ENCODE peak calls at places on chromosome 10, in seven cellular contexts. A, J, K, U, H, B and P are unnamed samples.

GRCh38 chr10:131421381-131421780 is 109.9 kb upstream of the TCERG1L start:
- DNase-seq in A (no peak), J (no peak), K (no peak), U (no peak), H (no peak), B (no peak), P (no peak)

GRCh38 chr10:6254200-6254599 is 51.5 kb downstream of the PFKFB3 start:
- DNase-seq in A (no peak), J (no peak), K (no peak), U (no peak), H (no peak), B (no peak), P (peak; percentile 40)

GRCh38 chr10:71159892-71160291 is 52.5 kb upstream of the UNC5B start:
- DNase-seq in A (no peak), J (no peak), K (no peak), U (no peak), H (no peak), B (no peak), P (no peak)

GRCh38 chr10:81136261-81136660 is 598.6 kb downstream of the SH2D4B start:
- DNase-seq in A (no peak), J (no peak), K (no peak), U (no peak), H (no peak), B (no peak), P (no peak)

GRCh38 chr10:91681361-91682276 is 48.7 kb upstream of the PPP1R3C start:
- DNase-seq in A (no peak), J (peak; percentile 45), K (no peak), U (no peak), H (no peak), B (no peak), P (no peak)

GRCh38 chr10:112227331-112227961 is 43.9 kb upstream of the GPAM start:
- DNase-seq in A (no peak), J (no peak), K (no peak), U (no peak), H (no peak), B (no peak), P (no peak)

GRCh38 chr10:73854310-73854709 is 20.0 kb downstream of the CAMK2G start:
- DNase-seq in A (peak; percentile 32), J (no peak), K (no peak), U (no peak), H (no peak), B (no peak), P (no peak)

GRCh38 chr10:34168429-34168828 is 646.7 kb downstream of the PARD3 start:
- DNase-seq in A (no peak), J (no peak), K (no peak), U (no peak), H (no peak), B (no peak), P (no peak)

GRCh38 chr10:102004376-102004775 is 51.6 kb downstream of the ARMH3 start:
- DNase-seq in A (no peak), J (no peak), K (no peak), U (no peak), H (no peak), B (no peak), P (no peak)

GRCh38 chr10:8453587-8453986 is 399.1 kb downstream of the GATA3 start:
- DNase-seq in A (no peak), J (no peak), K (no peak), U (no peak), H (peak; percentile 37), B (peak; percentile 25), P (peak; percentile 65)

GRCh38 chr10:98314577-98315284 is 46.7 kb upstream of the LOXL4 start:
- DNase-seq in A (no peak), J (no peak), K (no peak), U (no peak), H (no peak), B (peak; percentile 48), P (no peak)

GRCh38 chr10:5565671-5566581 is 41.2 kb downstream of the CALML3 start:
- DNase-seq in A (peak; percentile 5), J (no peak), K (no peak), U (no peak), H (no peak), B (no peak), P (peak; percentile 58)

GRCh38 chr10:14349081-14349480 is 18.4 kb upstream of the FRMD4A start:
- DNase-seq in A (no peak), J (no peak), K (no peak), U (no peak), H (no peak), B (no peak), P (no peak)

GRCh38 chr10:121187375-121187774 is 336.2 kb downstream of the WDR11 start:
- DNase-seq in A (no peak), J (no peak), K (no peak), U (no peak), H (no peak), B (no peak), P (no peak)

GRCh38 chr10:34254596-34254995 is 560.5 kb downstream of the PARD3 start:
- DNase-seq in A (peak; percentile 21), J (peak; percentile 28), K (peak; percentile 12), U (no peak), H (no peak), B (peak; percentile 89), P (no peak)

GRCh38 chr10:18312385-18313145 is 172.3 kb downstream of the CACNB2 start:
- DNase-seq in A (no peak), J (peak; percentile 64), K (no peak), U (no peak), H (no peak), B (peak; percentile 38), P (no peak)

GRCh38 chr10:123608047-123608446 is 58.1 kb upstream of the GPR26 start:
- DNase-seq in A (no peak), J (no peak), K (no peak), U (no peak), H (no peak), B (no peak), P (no peak)

GRCh38 chr10:14605231-14605925 is 169.3 kb downstream of the FAM107B start:
- DNase-seq in A (no peak), J (no peak), K (peak; percentile 87), U (no peak), H (no peak), B (peak; percentile 75), P (no peak)

GRCh38 chr10:114967071-114967470 is 29.1 kb downstream of the TRUB1 start:
- DNase-seq in A (no peak), J (no peak), K (no peak), U (no peak), H (no peak), B (no peak), P (no peak)

GRCh38 chr10:35533565-35533964 is 71.6 kb upstream of the GJD4 start:
- DNase-seq in A (no peak), J (peak; percentile 8), K (no peak), U (no peak), H (no peak), B (no peak), P (no peak)
- TF ChIP-seq EP300 in A (no peak), J (peak; percentile 21), K (no peak), U (no peak), H (no peak), B (no peak), P (no peak)

GRCh38 chr10:99522078-99522479 is 10.7 kb upstream of the NKX2-3 start:
- DNase-seq in A (peak; percentile 13), J (peak; percentile 22), K (no peak), U (no peak), H (peak; percentile 77), B (no peak), P (peak; percentile 75)

GRCh38 chr10:99521474-99522077 is 11.2 kb upstream of the NKX2-3 start:
- DNase-seq in A (no peak), J (peak; percentile 16), K (no peak), U (no peak), H (peak; percentile 75), B (no peak), P (peak; percentile 68)

GRCh38 chr10:99524050-99524666 is 8.6 kb upstream of the NKX2-3 start:
- DNase-seq in A (no peak), J (no peak), K (no peak), U (no peak), H (no peak), B (no peak), P (no peak)

GRCh38 chr10:99523251-99523773 is 9.4 kb upstream of the NKX2-3 start:
- DNase-seq in A (peak; percentile 26), J (peak; percentile 36), K (no peak), U (no peak), H (no peak), B (no peak), P (peak; percentile 86)

DNA sequence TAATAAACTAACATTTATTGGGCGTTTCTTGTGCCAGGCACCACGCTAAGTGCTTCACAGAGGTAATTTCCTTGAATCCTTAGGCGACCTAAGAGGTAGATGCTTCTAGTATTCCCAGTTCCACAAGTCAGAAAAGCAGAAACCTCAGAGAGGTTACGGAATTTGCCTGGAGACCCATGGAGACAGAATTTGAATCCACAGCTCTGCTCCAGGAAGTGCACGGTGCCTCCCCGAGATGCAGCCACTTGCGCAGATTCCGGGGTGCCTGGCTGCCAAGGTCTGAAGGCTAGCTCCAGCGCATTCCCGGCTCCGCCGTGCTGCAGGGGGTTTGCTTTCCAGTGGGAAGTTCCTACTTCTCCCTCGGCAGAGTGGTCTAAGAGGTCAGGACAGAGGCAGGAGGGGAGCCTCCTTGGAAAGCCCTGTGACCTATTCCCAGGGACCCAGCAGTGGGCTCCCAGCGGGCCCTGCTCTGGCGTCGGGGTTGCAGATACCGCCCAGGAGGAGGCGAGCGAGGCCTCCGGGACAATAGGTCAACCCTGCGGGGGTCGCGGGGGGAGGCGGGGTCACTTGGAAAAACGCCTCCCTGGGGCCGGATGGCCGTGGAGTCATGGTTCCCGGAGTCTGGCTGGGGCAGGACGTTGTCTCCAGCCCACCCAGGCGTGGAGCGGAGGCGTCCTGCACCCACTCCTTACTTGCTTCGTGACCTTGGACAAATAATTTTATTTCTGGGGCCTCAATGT is 10.1 kb upstream of the NKX2-3 start:
- DNase-seq in A (peak; percentile 18), J (peak; percentile 36), K (no peak), U (no peak), H (peak; percentile 72), B (no peak), P (peak; percentile 74)
- H3K4me1 ChIP-seq in A (peaks cover 26% of the 10 kb centered on the region), J (no peaks in the 10 kb centered on the region), K (no peaks in the 10 kb centered on the region), U (peaks cover 15% of the 10 kb centered on the region), H (peaks cover 18% of the 10 kb centered on the region), B (no peaks in the 10 kb centered on the region), P (peaks cover 82% of the 10 kb centered on the region)

GRCh38 chr10:116891208-116891607 is 41.9 kb downstream of the ENO4 start:
- DNase-seq in A (peak; percentile 67), J (peak; percentile 74), K (no peak), U (no peak), H (no peak), B (no peak), P (no peak)
- TF ChIP-seq EP300 in A (no peak), J (peak; percentile 80), K (no peak), U (no peak), H (no peak), B (no peak), P (no peak)

GRCh38 chr10:62049815-62050626 is 148.5 kb downstream of the ARID5B start:
- DNase-seq in A (no peak), J (no peak), K (no peak), U (no peak), H (no peak), B (no peak), P (no peak)

GRCh38 chr10:62048919-62049636 is 147.6 kb downstream of the ARID5B start:
- DNase-seq in A (peak; percentile 79), J (peak; percentile 41), K (no peak), U (peak; percentile 59), H (no peak), B (peak; percentile 82), P (peak; percentile 96)

GRCh38 chr10:62052276-62052675 is 150.8 kb downstream of the ARID5B start:
- DNase-seq in A (no peak), J (no peak), K (no peak), U (no peak), H (no peak), B (no peak), P (no peak)

GRCh38 chr10:62050627-62050924 is 149.1 kb downstream of the ARID5B start:
- DNase-seq in A (no peak), J (no peak), K (no peak), U (no peak), H (no peak), B (no peak), P (no peak)

GRCh38 chr10:62050941-62051433 is 149.5 kb downstream of the ARID5B start:
- DNase-seq in A (peak; percentile 50), J (no peak), K (peak; percentile 67), U (no peak), H (no peak), B (peak; percentile 81), P (no peak)
- H3K4me1 ChIP-seq in A (peaks cover 48% of the 10 kb centered on the region), J (peaks cover 32% of the 10 kb centered on the region), K (peaks cover 59% of the 10 kb centered on the region), U (peaks cover 5% of the 10 kb centered on the region), H (peaks cover 53% of the 10 kb centered on the region), B (peaks cover 55% of the 10 kb centered on the region), P (no peaks in the 10 kb centered on the region)